ENCODE peak calls at places on chromosomes 11 and 22, in five cellular contexts. L, E, X, U and Y are unnamed samples.

GRCh38 chr22:44085743-44086741 is 61.9 kb downstream of the PARVB start:
- DNase-seq in X (no peak), L (no peak), E (no peak), U (peak; percentile 80), Y (peak; percentile 72)

GRCh38 chr11:12602421-12602820 is 71.8 kb upstream of the TEAD1 start:
- DNase-seq in L (no peak), E (no peak), U (no peak), X (no peak), Y (no peak)

GRCh38 chr22:44622147-44622427 is 79.9 kb upstream of the PRR5 start:
- DNase-seq in L (peak; percentile 70), U (no peak), E (no peak), X (no peak), Y (no peak)

GRCh38 chr22:23789638-23790037 is 2.9 kb downstream of the SMARCB1 start:
- DNase-seq in U (no peak), X (no peak), E (no peak), L (peak; percentile 24), Y (no peak)

GRCh38 chr22:35154937-35155387 is 89.0 kb downstream of the ISX start:
- DNase-seq in X (peak; percentile 84), L (peak; percentile 67), E (no peak), U (peak; percentile 56), Y (peak; percentile 53)

GRCh38 chr11:114762437-114762836 is 84.1 kb downstream of the NXPE2 start:
- DNase-seq in U (peak; percentile 47), L (no peak), X (peak; percentile 74), E (peak; percentile 82), Y (peak; percentile 86)

GRCh38 chr11:86674965-86675364 is 2.5 kb upstream of the ME3 start:
- DNase-seq in L (no peak), U (peak; percentile 61), X (no peak), E (no peak), Y (no peak)

GRCh38 chr11:96097844-96098421 is 174.0 kb upstream of the MTMR2 start:
- DNase-seq in E (no peak), X (no peak), U (no peak), L (no peak), Y (peak; percentile 23)

GRCh38 chr11:93626038-93626437 is 35.4 kb upstream of the CEP295 start:
- DNase-seq in U (no peak), L (no peak), X (no peak), E (no peak), Y (no peak)

GRCh38 chr22:30829901-30830550 is 135.4 kb downstream of the OSBP2 start:
- DNase-seq in U (peak; percentile 63), L (no peak), X (peak; percentile 42), E (peak; percentile 67), Y (no peak)

GRCh38 chr11:24496728-24497396 is at the start of gene LUZP2:
- DNase-seq in L (peak; percentile 70), X (peak; percentile 66), U (peak; percentile 42), E (peak; percentile 74), Y (no peak)

GRCh38 chr11:17476317-17477083 is at the start of gene ABCC8:
- DNase-seq in L (no peak), E (no peak), U (no peak), X (peak; percentile 81), Y (no peak)

GRCh38 chr22:42282943-42283287 is 12.5 kb upstream of the TCF20 start:
- DNase-seq in L (no peak), X (no peak), E (no peak), U (no peak), Y (no peak)

GRCh38 chr11:32172771-32173170 is 81.9 kb downstream of the RCN1 start:
- DNase-seq in U (no peak), E (no peak), L (no peak), X (no peak), Y (no peak)

GRCh38 chr11:63521896-63522295 is 14.7 kb upstream of the PLAAT4 start:
- DNase-seq in L (no peak), X (no peak), E (no peak), U (no peak), Y (no peak)

GRCh38 chr11:88175707-88176066 is 444 bp upstream of the RAB38 start:
- DNase-seq in X (no peak), L (no peak), E (no peak), U (peak; percentile 17), Y (no peak)

GRCh38 chr11:64372802-64373597 is 14.0 kb downstream of the RPS6KA4 start:
- DNase-seq in E (peak; percentile 71), U (no peak), L (no peak), X (peak; percentile 62), Y (no peak)

GRCh38 chr11:22666320-22666699 is at the start of gene GAS2:
- DNase-seq in X (no peak), E (no peak), U (no peak), L (no peak), Y (no peak)

GRCh38 chr11:9717719-9718118 is 53.8 kb downstream of the SWAP70 start:
- DNase-seq in L (no peak), E (no peak), U (peak; percentile 35), X (no peak), Y (no peak)

GRCh38 chr11:5038336-5038735 is 8.0 kb upstream of the OR52J3 start:
- DNase-seq in U (no peak), L (no peak), X (no peak), E (no peak), Y (no peak)

DNA sequence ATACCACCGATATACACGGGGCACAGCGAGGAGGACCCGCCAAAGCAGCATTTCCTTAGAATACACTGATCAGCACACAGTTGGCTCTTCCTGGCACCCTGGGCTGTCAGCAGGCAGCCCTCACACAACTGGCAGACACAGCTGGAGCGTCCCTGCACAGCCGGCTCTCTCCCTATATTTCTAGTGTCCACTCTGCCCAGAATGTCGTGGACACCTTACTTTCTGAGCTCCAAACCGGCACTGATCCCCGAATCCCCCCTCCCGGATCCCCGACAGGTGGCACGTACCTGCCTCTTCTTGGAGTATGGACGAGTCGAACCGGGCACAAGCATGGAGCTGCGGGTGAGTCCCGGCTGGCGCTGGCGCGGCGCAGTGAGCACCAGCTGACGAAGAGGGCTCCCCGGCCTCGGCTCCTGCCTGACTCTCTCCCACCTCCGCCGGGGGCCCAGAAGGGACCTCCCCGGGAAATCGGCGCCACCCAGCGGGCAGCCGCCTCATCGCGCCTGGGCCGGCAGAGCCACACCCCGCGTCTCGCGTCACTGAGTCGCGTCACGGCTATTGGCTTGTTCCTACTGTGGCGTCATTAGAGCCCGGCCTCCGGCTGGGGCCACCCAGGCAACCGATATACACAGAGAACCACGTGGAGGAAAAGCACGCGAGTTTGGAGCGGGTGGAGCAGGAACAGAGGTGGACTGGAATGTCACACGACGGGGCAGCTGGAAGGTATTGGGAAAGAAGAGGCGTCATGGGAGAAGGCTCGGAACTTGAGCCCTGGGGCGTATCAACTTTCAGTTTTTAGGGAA is at the start of gene USP2:
- DNase-seq in U (peak; percentile 95), E (peak; percentile 98), L (peak; percentile 98), X (peak; percentile 99), Y (peak; percentile 97)
- TF ChIP-seq POLR2AphosphoS5 in U (peak; percentile 30), E (peak; percentile 2), L (peak; percentile 79), X (no peak), Y (peak; percentile 56)

DNA sequence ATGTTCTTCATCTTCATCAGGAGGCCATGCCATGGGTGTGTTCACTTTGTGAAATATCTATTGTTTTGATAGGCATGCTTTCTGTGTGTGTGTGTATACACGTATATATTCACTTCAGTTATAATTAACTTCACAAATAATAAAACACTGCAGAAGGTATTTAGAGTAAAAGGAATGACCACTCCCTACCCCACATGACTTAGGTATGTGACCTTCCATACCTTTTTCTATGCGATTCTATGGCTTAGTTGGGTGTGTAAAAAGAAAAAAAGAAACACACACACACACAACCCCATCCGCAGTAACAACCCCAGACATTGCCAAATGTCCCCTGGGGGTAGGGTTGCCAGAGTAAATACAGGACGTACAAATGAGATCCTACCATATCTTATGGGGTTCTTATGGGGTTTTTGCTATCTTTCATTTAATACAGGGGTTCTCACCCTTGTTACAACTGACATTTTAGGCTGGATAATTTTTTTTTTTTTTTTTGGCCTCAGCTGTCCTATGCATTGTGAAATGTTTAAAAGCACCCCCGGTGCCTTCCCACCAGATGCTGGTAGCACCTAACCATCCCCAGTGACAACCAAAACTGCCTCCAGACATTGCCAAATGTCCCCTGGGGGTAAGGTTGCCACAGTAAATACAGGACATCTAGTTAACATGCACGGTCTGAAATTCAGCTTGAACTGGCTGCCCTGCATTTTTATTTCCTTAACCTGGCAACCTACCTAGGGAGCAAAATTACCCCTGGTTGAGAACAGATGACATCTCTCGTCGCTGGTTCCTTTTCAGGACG is 72.2 kb downstream of the CYTH4 start:
- DNase-seq in L (no peak), U (no peak), E (no peak), X (no peak), Y (no peak)
- H3K27ac ChIP-seq in L (no peak overlapping the region), U (no peak overlapping the region), E (no peak overlapping the region), X (no peak overlapping the region), Y (no peak overlapping the region)

GRCh38 chr11:118910309-118911112 is 15.2 kb downstream of the BCL9L start:
- DNase-seq in E (no peak), L (peak; percentile 84), X (peak; percentile 79), U (peak; percentile 44), Y (peak; percentile 67)
- TF ChIP-seq POLR2AphosphoS5 in E (no peak), L (peak; percentile 73), X (peak; percentile 74), U (peak; percentile 32), Y (peak; percentile 41)

GRCh38 chr11:61586792-61587430 is 6.0 kb upstream of the SYT7 start:
- DNase-seq in U (no peak), E (no peak), X (no peak), L (no peak), Y (no peak)

GRCh38 chr11:61585115-61585514 is 4.2 kb upstream of the SYT7 start:
- DNase-seq in X (no peak), U (no peak), E (no peak), L (no peak), Y (no peak)

GRCh38 chr11:61589961-61590360 is 9.1 kb upstream of the SYT7 start:
- DNase-seq in L (no peak), U (no peak), E (no peak), X (no peak), Y (no peak)

GRCh38 chr11:61587541-61587941 is 6.7 kb upstream of the SYT7 start:
- DNase-seq in E (no peak), L (peak; percentile 80), U (no peak), X (peak; percentile 81), Y (peak; percentile 54)

GRCh38 chr11:61587951-61588695 is 7.2 kb upstream of the SYT7 start:
- DNase-seq in E (no peak), L (peak; percentile 83), X (peak; percentile 99), U (peak; percentile 22), Y (peak; percentile 81)
- H3K27ac ChIP-seq in E (peak overlapping the region; percentile 61), L (no peak overlapping the region), X (no peak overlapping the region), U (no peak overlapping the region), Y (peak overlapping the region; percentile 58)

DNA sequence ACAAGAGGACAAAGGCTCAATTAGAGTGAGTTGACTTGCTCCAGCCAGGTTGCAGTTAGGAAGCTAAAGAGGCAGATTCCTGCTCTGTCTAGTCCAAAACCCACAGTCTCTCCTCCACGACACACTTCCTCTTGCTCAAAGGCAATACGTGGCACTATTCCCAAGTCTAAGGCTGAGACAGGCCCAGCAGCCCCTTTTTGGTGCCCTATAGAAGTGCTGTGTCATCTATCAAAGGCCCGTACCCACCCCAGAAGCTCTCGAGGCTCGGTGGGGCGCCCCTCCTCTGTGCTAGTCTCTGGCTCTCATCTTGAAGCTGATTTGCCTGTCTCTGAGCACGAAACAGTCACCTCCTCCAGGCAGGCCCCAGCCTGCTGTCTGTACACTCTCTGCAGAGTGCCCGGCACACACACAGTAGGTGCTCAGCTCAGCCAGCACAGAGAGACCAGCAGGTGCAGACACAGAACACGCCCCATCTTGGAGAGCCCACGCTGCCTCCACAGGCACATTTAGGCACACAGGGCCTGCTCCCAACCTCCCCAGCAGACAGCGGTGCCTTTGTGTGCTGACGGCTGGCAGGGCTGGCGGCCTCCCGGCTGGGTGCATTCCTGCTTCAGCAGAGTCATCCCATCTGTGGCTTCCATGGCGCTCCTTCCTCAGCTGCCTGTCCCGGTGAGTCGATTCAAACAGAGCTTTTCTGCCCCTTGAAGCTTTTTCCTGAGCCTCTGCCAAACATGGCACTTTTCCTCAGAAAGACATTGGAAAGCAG is 52.7 kb downstream of the MYH9 start:
- DNase-seq in L (peak; percentile 81), E (no peak), X (no peak), U (no peak), Y (no peak)
- TF ChIP-seq POLR2AphosphoS5 in L (peak; percentile 84), E (no peak), X (no peak), U (no peak), Y (peak; percentile 31)